ENCODE peak calls at places on chromosomes 11 and 22, in four cellular contexts. One of them, this sample, is unnamed.

GRCh38 chr11:75193711-75194110 is 42.8 kb downstream of the SLCO2B1 start:
- DNase-seq in A549: no peak
- DNase-seq in H1: no peak
- DNase-seq in HepG2: no peak
- DNase-seq in this sample: no peak

GRCh38 chr11:131467645-131468270 is 97.3 kb downstream of the NTM start:
- DNase-seq in A549: no peak
- DNase-seq in H1: no peak
- DNase-seq in HepG2: no peak
- DNase-seq in this sample: no peak

GRCh38 chr11:65500262-65501004 is 1.6 kb downstream of the MALAT1 start:
- DNase-seq in A549: peak; percentile 69
- DNase-seq in H1: no peak
- DNase-seq in HepG2: no peak
- DNase-seq in this sample: no peak

GRCh38 chr11:29321293-29322132 is 695.3 kb downstream of the KCNA4 start:
- DNase-seq in A549: peak; percentile 45
- DNase-seq in H1: no peak
- DNase-seq in HepG2: peak; percentile 75
- DNase-seq in this sample: no peak

GRCh38 chr11:117443269-117444186 is 115.9 kb downstream of the CEP164 start:
- DNase-seq in A549: peak; percentile 25
- DNase-seq in H1: peak; percentile 77
- DNase-seq in HepG2: peak; percentile 40
- DNase-seq in this sample: peak; percentile 65

GRCh38 chr22:23437779-23438178 is 142.3 kb downstream of the IGLL1 start:
- DNase-seq in A549: no peak
- DNase-seq in H1: peak; percentile 34
- DNase-seq in HepG2: no peak
- DNase-seq in this sample: no peak

GRCh38 chr11:90321018-90321417 is 98.2 kb upstream of the CHORDC1 start:
- DNase-seq in A549: no peak
- DNase-seq in H1: no peak
- DNase-seq in HepG2: no peak
- DNase-seq in this sample: no peak

GRCh38 chr11:68312117-68312779 is at the start of gene LRP5:
- DNase-seq in A549: no peak
- DNase-seq in H1: no peak
- DNase-seq in HepG2: no peak
- DNase-seq in this sample: peak; percentile 96

GRCh38 chr11:73249858-73250773 is 22.0 kb upstream of the P2RY6 start:
- DNase-seq in A549: no peak
- DNase-seq in H1: no peak
- DNase-seq in HepG2: no peak
- DNase-seq in this sample: no peak

GRCh38 chr11:45692808-45693453 is 27.5 kb upstream of the CHST1 start:
- DNase-seq in A549: no peak
- DNase-seq in H1: no peak
- DNase-seq in HepG2: no peak
- DNase-seq in this sample: no peak

GRCh38 chr11:71203681-71204080 is 48.7 kb downstream of the SHANK2 start:
- DNase-seq in A549: no peak
- DNase-seq in H1: no peak
- DNase-seq in HepG2: no peak
- DNase-seq in this sample: no peak

GRCh38 chr11:2940166-2940929 is 11.1 kb upstream of the PHLDA2 start:
- DNase-seq in A549: peak; percentile 77
- DNase-seq in H1: no peak
- DNase-seq in HepG2: peak; percentile 46
- DNase-seq in this sample: no peak

GRCh38 chr11:128346808-128347207 is 240.6 kb downstream of the ETS1 start:
- DNase-seq in A549: no peak
- DNase-seq in H1: no peak
- DNase-seq in HepG2: no peak
- DNase-seq in this sample: no peak

GRCh38 chr11:86497310-86497709 is 122.6 kb downstream of the CCDC81 start:
- DNase-seq in A549: no peak
- DNase-seq in H1: no peak
- DNase-seq in HepG2: no peak
- DNase-seq in this sample: no peak

GRCh38 chr11:74731301-74732094 is at the start of gene CHRDL2:
- DNase-seq in A549: peak; percentile 30
- DNase-seq in H1: peak; percentile 64
- DNase-seq in HepG2: no peak
- DNase-seq in this sample: no peak

GRCh38 chr22:47452184-47452583 is 689.7 kb downstream of the TBC1D22A start:
- DNase-seq in A549: peak; percentile 38
- DNase-seq in H1: no peak
- DNase-seq in HepG2: peak; percentile 53
- DNase-seq in this sample: peak; percentile 68

GRCh38 chr22:28477556-28477955 is 202.1 kb downstream of the TTC28 start:
- DNase-seq in A549: no peak
- DNase-seq in H1: no peak
- DNase-seq in HepG2: no peak
- DNase-seq in this sample: no peak

GRCh38 chr22:28478564-28478963 is 201.1 kb downstream of the TTC28 start:
- DNase-seq in A549: no peak
- DNase-seq in H1: no peak
- DNase-seq in HepG2: no peak
- DNase-seq in this sample: no peak

GRCh38 chr22:28479912-28480311 is 199.7 kb downstream of the TTC28 start:
- DNase-seq in A549: no peak
- DNase-seq in H1: no peak
- DNase-seq in HepG2: no peak
- DNase-seq in this sample: no peak

GRCh38 chr22:28474248-28474647 is 205.4 kb downstream of the TTC28 start:
- DNase-seq in A549: no peak
- DNase-seq in H1: no peak
- DNase-seq in HepG2: no peak
- DNase-seq in this sample: no peak
- TF ChIP-seq CEBPB in A549: no peak
- TF ChIP-seq CEBPB in H1: no peak
- TF ChIP-seq CEBPB in HepG2: no peak
- TF ChIP-seq CEBPB in this sample: no peak

DNA sequence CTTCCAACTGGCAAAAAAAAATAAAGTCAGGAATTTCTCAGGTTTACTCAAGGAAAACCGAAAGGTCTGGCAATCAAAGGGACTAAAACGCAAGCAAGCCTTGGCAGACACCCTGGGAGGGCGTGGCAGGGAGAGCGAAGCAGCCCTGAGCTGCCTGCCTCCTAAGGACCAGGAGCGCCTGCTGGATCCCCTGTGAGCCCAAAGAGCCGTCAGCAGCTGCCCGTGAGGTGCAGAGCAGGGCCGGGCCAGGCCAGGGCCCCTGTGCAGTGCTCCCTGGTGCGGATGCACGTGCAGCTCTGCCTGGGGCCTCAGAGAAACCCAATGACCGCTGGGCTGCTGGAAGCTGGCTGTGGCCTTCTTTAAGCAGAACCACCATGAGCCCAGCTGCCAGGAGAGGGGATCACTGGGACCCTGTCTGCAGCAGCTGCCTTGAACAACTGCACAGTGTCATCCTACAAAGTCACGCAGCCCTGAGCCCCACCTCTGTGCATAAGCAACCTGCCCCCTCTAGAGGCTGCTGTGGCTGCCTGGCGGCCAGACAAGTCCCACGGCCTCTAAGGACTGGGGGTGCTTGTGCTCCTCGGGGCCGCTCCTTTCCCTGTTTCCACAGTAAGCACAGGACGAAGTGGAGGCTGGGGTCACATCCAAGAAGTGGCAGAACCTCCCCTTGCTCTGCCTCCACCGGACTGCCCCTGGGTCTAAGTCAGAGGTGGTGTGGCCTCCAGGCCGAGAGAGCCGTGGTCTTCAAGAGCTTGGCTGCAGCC is 29.2 kb upstream of the COMT start:
- DNase-seq in A549: no peak
- DNase-seq in H1: peak; percentile 55
- DNase-seq in HepG2: no peak
- DNase-seq in this sample: no peak
- TF ChIP-seq JUN in A549: no peak
- TF ChIP-seq JUN in H1: no peak
- TF ChIP-seq JUN in HepG2: no peak
- TF ChIP-seq JUN in this sample: no peak

DNA sequence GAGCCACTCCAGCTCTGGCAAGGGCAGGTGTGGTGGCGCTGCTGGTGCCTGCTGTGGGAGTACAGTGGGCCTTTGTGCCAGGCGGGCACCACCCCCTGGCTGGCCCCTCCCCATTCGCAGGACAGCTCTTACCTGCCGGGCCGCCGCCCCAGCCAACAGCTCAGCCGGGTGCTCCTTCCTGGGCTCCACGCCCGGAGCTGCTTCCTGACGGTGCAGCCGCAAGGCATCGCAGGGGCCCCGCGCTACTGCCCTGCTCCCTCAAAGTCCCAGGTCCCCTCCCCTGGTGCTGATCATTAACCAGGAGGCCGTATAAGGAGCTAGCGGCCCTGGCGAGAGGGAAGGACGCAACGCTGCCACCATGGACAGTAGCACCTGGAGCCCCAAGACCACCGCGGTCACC is at the start of gene SLC5A1:
- DNase-seq in A549: no peak
- DNase-seq in H1: no peak
- DNase-seq in HepG2: no peak
- DNase-seq in this sample: no peak
- TF ChIP-seq CEBPB in A549: no peak
- TF ChIP-seq CEBPB in H1: no peak
- TF ChIP-seq CEBPB in HepG2: no peak
- TF ChIP-seq CEBPB in this sample: no peak

DNA sequence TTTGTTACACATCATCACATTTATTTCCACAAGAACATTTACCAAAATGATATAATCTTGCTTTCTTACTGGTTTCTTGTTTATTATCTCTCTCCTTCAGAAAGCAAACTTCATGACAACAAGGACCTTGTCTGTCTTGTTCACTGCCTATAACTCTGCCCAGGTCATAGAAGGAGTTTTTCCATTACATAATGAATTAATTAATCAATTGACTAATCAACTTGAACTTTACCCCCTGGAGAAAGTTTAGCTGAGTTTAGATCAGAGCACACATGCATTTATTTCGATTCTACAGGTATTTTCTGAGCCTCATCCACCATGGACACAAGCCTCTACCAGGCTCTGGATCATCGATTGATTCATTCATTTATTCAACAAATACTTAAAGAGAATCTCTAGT is 6.3 kb upstream of the PRG2 start:
- DNase-seq in A549: no peak
- DNase-seq in H1: no peak
- DNase-seq in HepG2: no peak
- DNase-seq in this sample: no peak
- TF ChIP-seq JUN in A549: no peak
- TF ChIP-seq JUN in H1: no peak
- TF ChIP-seq JUN in HepG2: no peak
- TF ChIP-seq JUN in this sample: no peak

GRCh38 chr22:45235851-45236342 is 4.8 kb downstream of the KIAA0930 start:
- DNase-seq in A549: no peak
- DNase-seq in H1: no peak
- DNase-seq in HepG2: no peak
- DNase-seq in this sample: no peak
- TF ChIP-seq CEBPB in A549: no peak
- TF ChIP-seq CEBPB in H1: no peak
- TF ChIP-seq CEBPB in HepG2: no peak
- TF ChIP-seq CEBPB in this sample: no peak

GRCh38 chr11:112659185-112659584 is 302.0 kb upstream of the NCAM1 start:
- DNase-seq in A549: no peak
- DNase-seq in H1: no peak
- DNase-seq in HepG2: no peak
- DNase-seq in this sample: no peak

GRCh38 chr11:112652786-112653390 is 308.3 kb upstream of the NCAM1 start:
- DNase-seq in A549: no peak
- DNase-seq in H1: no peak
- DNase-seq in HepG2: no peak
- DNase-seq in this sample: no peak

GRCh38 chr11:112658521-112658920 is 302.7 kb upstream of the NCAM1 start:
- DNase-seq in A549: no peak
- DNase-seq in H1: no peak
- DNase-seq in HepG2: no peak
- DNase-seq in this sample: no peak

GRCh38 chr11:112655386-112655785 is 305.8 kb upstream of the NCAM1 start:
- DNase-seq in A549: no peak
- DNase-seq in H1: no peak
- DNase-seq in HepG2: no peak
- DNase-seq in this sample: peak; percentile 1

DNA sequence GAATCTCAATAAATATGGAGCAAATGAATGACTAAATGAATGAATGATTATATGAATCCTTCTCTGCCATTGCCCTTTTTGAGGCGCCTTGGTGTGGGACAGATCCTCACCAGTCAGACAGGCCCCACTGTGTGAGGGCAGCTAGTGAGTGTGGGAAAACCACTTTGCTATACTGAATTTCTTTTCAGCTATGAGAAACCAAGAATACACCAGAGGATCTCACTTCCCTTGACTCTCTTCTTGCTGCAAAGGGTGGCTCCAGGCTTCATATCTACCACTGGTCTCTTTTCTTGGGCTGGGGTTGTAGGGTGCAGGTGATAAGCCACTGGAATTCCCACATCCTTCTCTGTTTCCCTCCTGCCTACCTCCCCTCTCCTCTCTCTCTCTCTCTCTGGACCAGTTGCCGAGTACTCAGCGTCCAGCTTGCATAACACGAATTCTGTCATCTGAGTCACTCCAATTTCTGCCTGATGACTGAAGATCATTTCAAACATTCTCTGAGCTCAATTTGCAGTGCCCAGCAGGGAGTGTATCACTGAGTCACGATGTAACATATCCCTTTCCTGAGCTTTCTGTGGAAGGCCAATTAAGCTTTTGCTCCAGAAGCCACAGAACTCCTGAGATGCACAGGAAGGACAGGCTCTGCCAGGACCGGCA is 304.3 kb upstream of the NCAM1 start:
- DNase-seq in A549: no peak
- DNase-seq in H1: no peak
- DNase-seq in HepG2: no peak
- DNase-seq in this sample: no peak
- TF ChIP-seq JUN in A549: no peak
- TF ChIP-seq JUN in H1: no peak
- TF ChIP-seq JUN in HepG2: no peak
- TF ChIP-seq JUN in this sample: no peak

DNA sequence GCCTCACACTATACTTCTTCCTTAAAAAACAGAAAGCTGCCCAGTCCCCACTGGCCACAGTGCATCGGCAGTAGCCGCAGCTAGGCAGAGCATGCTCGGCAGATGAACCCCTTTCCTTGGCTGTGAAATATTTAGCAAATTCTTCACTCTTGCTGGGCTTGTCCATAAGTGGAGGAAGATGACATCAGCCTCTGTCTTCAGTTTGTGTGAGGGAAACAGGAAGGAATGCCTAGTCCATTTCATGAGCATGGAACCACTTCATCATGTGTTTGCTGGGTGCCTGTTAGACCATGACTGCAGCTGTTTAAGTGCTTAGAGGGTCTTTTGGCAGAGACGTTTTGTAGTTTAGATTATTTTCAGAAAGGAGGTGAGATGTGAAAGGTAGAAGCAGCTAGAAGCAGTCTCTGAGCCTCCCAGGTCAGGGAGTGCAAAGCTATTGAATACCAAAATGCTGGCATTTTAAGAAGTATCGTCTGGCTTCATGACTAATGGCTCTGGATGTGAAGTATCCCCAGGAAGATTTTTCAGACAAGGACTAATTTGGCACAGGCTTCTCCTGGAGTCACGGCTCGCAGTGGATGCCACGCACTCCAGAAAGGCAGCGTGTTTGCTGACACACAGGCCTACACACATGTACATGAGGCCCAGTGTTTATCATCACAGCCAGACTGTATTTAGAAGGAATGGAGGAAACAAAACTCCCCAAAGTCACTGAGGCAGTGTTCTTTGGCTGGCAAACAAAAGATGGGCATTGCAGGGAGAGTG is 43.1 kb upstream of the GRAMD1B start:
- DNase-seq in A549: no peak
- DNase-seq in H1: no peak
- DNase-seq in HepG2: no peak
- DNase-seq in this sample: no peak
- TF ChIP-seq CEBPB in A549: no peak
- TF ChIP-seq CEBPB in H1: no peak
- TF ChIP-seq CEBPB in HepG2: no peak
- TF ChIP-seq CEBPB in this sample: no peak